ENCODE peak calls at places on chromosomes 5 and 9, in nine cellular contexts. W is iPS DF 6.9, N is aorta, X is cardiac muscle cell, A is neural crest cell, K is fibroblast of the conjunctiva, U is NCI-H526, J is uterus, T is spleen. R is an unnamed sample.

GRCh38 chr5:54628049-54628448 is 110.5 kb downstream of the SNX18 start:
- DNase-seq in W (no peak), N (no peak), K (no peak), T (no peak), A (no peak), X (no peak), U (no peak), J (no peak), R (peak)

GRCh38 chr5:141742866-141743651 is 61.0 kb upstream of the ARAP3 start:
- DNase-seq in T (peak), A (peak), K (no peak), N (no peak), X (peak), W (no peak), U (no peak), J (no peak), R (peak)

GRCh38 chr9:136143215-136144001 is 24.7 kb upstream of the TMEM250 start:
- DNase-seq in J (no peak), W (peak), U (no peak), A (no peak), T (no peak), N (peak), K (no peak), X (peak), R (peak)

GRCh38 chr5:34522599-34523381 is 133.3 kb upstream of the RAI14 start:
- DNase-seq in K (peak), X (peak), T (no peak), N (peak), W (peak), A (peak), J (peak), U (peak), R (peak)

GRCh38 chr5:35089688-35090314 is 42.1 kb upstream of the AGXT2 start:
- DNase-seq in K (peak), A (peak), J (peak), N (no peak), X (peak), W (peak), U (peak), T (no peak), R (peak)

GRCh38 chr5:142057697-142058056 is 44.9 kb upstream of the GNPDA1 start:
- DNase-seq in K (no peak), U (no peak), T (no peak), W (no peak), J (no peak), X (no peak), A (no peak), N (no peak), R (no peak)

GRCh38 chr9:112487008-112487798 is 576 bp downstream of the KIAA1958 start:
- DNase-seq in J (peak), U (no peak), X (peak), K (peak), N (peak), A (peak), T (peak), W (no peak), R (peak)

GRCh38 chr5:116756531-116756930 is 181.9 kb upstream of the SEMA6A start:
- DNase-seq in T (no peak), J (no peak), X (no peak), U (no peak), N (no peak), K (no peak), W (no peak), A (no peak), R (no peak)

GRCh38 chr9:108889649-108890067 is 27.6 kb downstream of the ACTL7A start:
- DNase-seq in K (peak), J (no peak), U (no peak), X (peak), W (no peak), N (no peak), T (no peak), A (no peak), R (peak)

GRCh38 chr9:4318741-4319140 is 18.9 kb upstream of the GLIS3 start:
- DNase-seq in X (peak), T (no peak), W (no peak), U (no peak), A (no peak), K (no peak), N (no peak), J (no peak), R (no peak)

GRCh38 chr9:138051586-138052321 is 174.2 kb downstream of the CACNA1B start:
- DNase-seq in W (no peak), A (no peak), U (no peak), T (peak), J (no peak), X (no peak), N (peak), K (no peak), R (no peak)

GRCh38 chr5:163846512-163846911 is 341.1 kb downstream of the MAT2B start:
- DNase-seq in A (no peak), N (no peak), J (no peak), W (no peak), T (no peak), U (no peak), X (peak), K (no peak), R (no peak)

GRCh38 chr9:124291801-124292396 is 34.1 kb downstream of the NEK6 start:
- DNase-seq in J (no peak), A (no peak), K (no peak), X (no peak), W (no peak), T (peak), U (no peak), N (peak), R (no peak)

GRCh38 chr5:74167206-74167929 is 473.2 kb downstream of the ENC1 start:
- DNase-seq in T (no peak), U (no peak), X (peak), N (no peak), A (no peak), J (no peak), K (no peak), W (no peak), R (peak)

GRCh38 chr9:108742191-108742590 is 113.6 kb downstream of the ACTL7B start:
- DNase-seq in J (no peak), A (no peak), K (no peak), U (no peak), T (no peak), N (no peak), W (no peak), X (no peak), R (no peak)

GRCh38 chr5:140073296-140073695 is 30.2 kb upstream of the NRG2 start:
- DNase-seq in N (no peak), U (no peak), X (peak), T (no peak), A (no peak), J (no peak), K (no peak), W (no peak), R (peak)